ENCODE peak calls at places on chromosomes 11 and 22, in five cellular contexts. One of them, this sample, is unnamed.

GRCh38 chr22:48595511-48595905 is 1232.2 kb downstream of the BRD1 start:
- DNase-seq in HepG2: no peak
- DNase-seq in HCT116: no peak
- DNase-seq in K562: no peak
- DNase-seq in GM12878: no peak
- DNase-seq in this sample: no peak

GRCh38 chr22:27801197-27801615 is 350 bp downstream of the MN1 start:
- DNase-seq in HepG2: no peak
- DNase-seq in GM12878: no peak
- DNase-seq in HCT116: no peak
- DNase-seq in K562: no peak
- DNase-seq in this sample: no peak

GRCh38 chr11:123202723-123203122 is 7.7 kb upstream of the CLMP start:
- DNase-seq in K562: no peak
- DNase-seq in HepG2: no peak
- DNase-seq in GM12878: no peak
- DNase-seq in HCT116: no peak
- DNase-seq in this sample: peak; percentile 37

GRCh38 chr11:122731500-122731913 is 76.0 kb downstream of the UBASH3B start:
- DNase-seq in HCT116: no peak
- DNase-seq in GM12878: no peak
- DNase-seq in K562: no peak
- DNase-seq in HepG2: peak; percentile 61
- DNase-seq in this sample: no peak

GRCh38 chr11:128686745-128687177 is 7.1 kb upstream of the FLI1 start:
- DNase-seq in HCT116: no peak
- DNase-seq in HepG2: no peak
- DNase-seq in K562: no peak
- DNase-seq in GM12878: no peak
- DNase-seq in this sample: peak; percentile 71

GRCh38 chr11:70364198-70364597 is 34.1 kb upstream of the CTTN start:
- DNase-seq in GM12878: no peak
- DNase-seq in HCT116: no peak
- DNase-seq in HepG2: no peak
- DNase-seq in K562: no peak
- DNase-seq in this sample: no peak

GRCh38 chr11:9858218-9858617 is 194.3 kb downstream of the SWAP70 start:
- DNase-seq in HepG2: peak; percentile 23
- DNase-seq in HCT116: no peak
- DNase-seq in GM12878: no peak
- DNase-seq in K562: no peak
- DNase-seq in this sample: no peak

GRCh38 chr11:101555366-101555765 is 28.4 kb downstream of the TRPC6 start:
- DNase-seq in K562: no peak
- DNase-seq in HCT116: no peak
- DNase-seq in HepG2: no peak
- DNase-seq in GM12878: no peak
- DNase-seq in this sample: no peak

GRCh38 chr11:25949918-25950317 is 382.0 kb upstream of the ANO3 start:
- DNase-seq in HCT116: no peak
- DNase-seq in GM12878: no peak
- DNase-seq in K562: no peak
- DNase-seq in HepG2: no peak
- DNase-seq in this sample: no peak

GRCh38 chr11:120306519-120307242 is 18.4 kb upstream of the TLCD5 start:
- DNase-seq in HepG2: no peak
- DNase-seq in GM12878: no peak
- DNase-seq in HCT116: peak; percentile 70
- DNase-seq in K562: peak; percentile 61
- DNase-seq in this sample: no peak

GRCh38 chr22:19429950-19430889 is 1.3 kb downstream of the HIRA start:
- DNase-seq in K562: peak; percentile 88
- DNase-seq in HepG2: peak; percentile 75
- DNase-seq in GM12878: no peak
- DNase-seq in HCT116: no peak
- DNase-seq in this sample: no peak

GRCh38 chr22:19432092-19432844 is at the start of gene MRPL40:
- DNase-seq in HepG2: peak; percentile 86
- DNase-seq in GM12878: peak; percentile 76
- DNase-seq in HCT116: peak; percentile 85
- DNase-seq in K562: peak; percentile 100
- DNase-seq in this sample: no peak

GRCh38 chr22:19434829-19435580 is 2.7 kb downstream of the MRPL40 start:
- DNase-seq in GM12878: no peak
- DNase-seq in K562: no peak
- DNase-seq in HCT116: no peak
- DNase-seq in HepG2: no peak
- DNase-seq in this sample: no peak

GRCh38 chr22:19431641-19432091 is at the start of gene HIRA:
- DNase-seq in K562: peak; percentile 96
- DNase-seq in GM12878: no peak
- DNase-seq in HCT116: peak; percentile 53
- DNase-seq in HepG2: peak; percentile 60
- DNase-seq in this sample: peak; percentile 96

DNA sequence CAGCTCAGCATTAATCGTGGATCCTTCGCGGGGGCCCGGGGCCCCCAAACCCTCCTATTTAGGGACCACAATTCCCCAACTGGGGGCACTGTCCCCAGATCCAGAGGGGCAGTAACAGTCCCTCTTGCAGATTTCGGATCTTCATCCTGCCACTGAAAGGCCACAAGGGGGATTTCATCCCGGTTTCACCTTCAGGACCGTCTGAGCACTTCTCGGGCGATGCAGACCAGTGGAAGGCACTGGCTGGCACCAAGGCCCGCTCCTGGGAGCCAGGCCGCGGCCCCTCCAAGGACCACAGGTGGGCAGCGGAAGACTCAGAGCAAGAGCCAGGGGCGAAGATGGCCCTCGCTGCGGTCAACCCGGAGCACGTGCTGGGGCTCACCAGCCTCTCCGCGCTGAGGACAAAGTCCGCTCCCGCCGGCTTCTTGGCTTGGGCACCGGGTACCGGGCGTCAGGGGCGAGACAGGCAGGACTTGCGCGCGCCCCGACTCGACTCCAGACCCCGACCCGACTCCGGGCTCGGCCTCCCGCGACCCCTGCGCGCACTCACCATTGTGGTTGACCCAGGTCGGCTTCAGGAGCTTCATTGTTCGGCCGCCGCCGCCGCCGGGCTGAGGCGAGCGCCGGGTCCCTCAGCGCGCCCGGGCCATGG is 517 bp downstream of the HIRA start:
- DNase-seq in K562: peak; percentile 72
- DNase-seq in HepG2: peak; percentile 39
- DNase-seq in HCT116: no peak
- DNase-seq in GM12878: no peak
- DNase-seq in this sample: peak; percentile 67
- TF ChIP-seq ATF3 in K562: peak; percentile 72
- TF ChIP-seq ATF3 in HepG2: no peak
- TF ChIP-seq ATF3 in HCT116: no peak
- TF ChIP-seq ATF3 in GM12878: no peak
- TF ChIP-seq ATF3 in this sample: no peak

DNA sequence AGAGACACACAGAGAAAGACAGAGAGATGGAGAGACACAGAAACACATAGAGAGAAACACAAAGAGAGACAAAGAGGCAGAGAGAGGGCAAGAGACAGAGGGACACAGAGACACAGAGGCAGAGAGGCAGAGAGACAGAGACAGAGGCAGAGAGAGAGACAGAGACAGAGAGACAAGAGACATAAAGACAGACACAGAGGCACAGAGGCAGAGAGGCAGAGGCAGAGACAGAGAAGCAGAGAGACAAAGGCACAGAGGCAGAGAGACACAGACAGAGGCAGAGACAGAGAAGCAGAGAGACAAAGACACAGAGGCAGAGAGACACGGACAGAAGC is 6.3 kb downstream of the TNNI2 start:
- DNase-seq in K562: no peak
- DNase-seq in HepG2: no peak
- DNase-seq in HCT116: no peak
- DNase-seq in GM12878: no peak
- DNase-seq in this sample: no peak
- H3K27ac ChIP-seq in K562: peak overlapping the region; percentile 20
- H3K27ac ChIP-seq in HepG2: no peak overlapping the region
- H3K27ac ChIP-seq in HCT116: no peak overlapping the region
- H3K27ac ChIP-seq in GM12878: no peak overlapping the region
- H3K27ac ChIP-seq in this sample: no peak overlapping the region

GRCh38 chr11:61827573-61828378 is at the start of gene FADS2:
- DNase-seq in K562: no peak
- DNase-seq in HepG2: peak; percentile 55
- DNase-seq in GM12878: peak; percentile 81
- DNase-seq in HCT116: no peak
- DNase-seq in this sample: peak; percentile 91
- TF ChIP-seq POLR2A in K562: no peak
- TF ChIP-seq POLR2A in HepG2: peak; percentile 62
- TF ChIP-seq POLR2A in GM12878: peak; percentile 84
- TF ChIP-seq POLR2A in HCT116: no peak
- TF ChIP-seq POLR2A in this sample: peak; percentile 87

GRCh38 chr11:74000770-74001169 is 8.1 kb downstream of the UCP3 start:
- DNase-seq in K562: no peak
- DNase-seq in GM12878: no peak
- DNase-seq in HCT116: no peak
- DNase-seq in HepG2: no peak
- DNase-seq in this sample: no peak

GRCh38 chr11:74002832-74003231 is 6.1 kb downstream of the UCP3 start:
- DNase-seq in HCT116: no peak
- DNase-seq in K562: no peak
- DNase-seq in GM12878: no peak
- DNase-seq in HepG2: no peak
- DNase-seq in this sample: no peak

GRCh38 chr11:74000307-74000630 is 8.6 kb downstream of the UCP3 start:
- DNase-seq in HCT116: no peak
- DNase-seq in HepG2: no peak
- DNase-seq in GM12878: no peak
- DNase-seq in K562: peak; percentile 38
- DNase-seq in this sample: no peak

GRCh38 chr11:73999581-74000306 is 9.1 kb downstream of the UCP3 start:
- DNase-seq in HCT116: no peak
- DNase-seq in HepG2: no peak
- DNase-seq in GM12878: no peak
- DNase-seq in K562: no peak
- DNase-seq in this sample: no peak

GRCh38 chr11:74001822-74002286 is 7.0 kb downstream of the UCP3 start:
- DNase-seq in GM12878: no peak
- DNase-seq in K562: no peak
- DNase-seq in HCT116: no peak
- DNase-seq in HepG2: no peak
- DNase-seq in this sample: no peak
- TF ChIP-seq ATF3 in GM12878: no peak
- TF ChIP-seq ATF3 in K562: no peak
- TF ChIP-seq ATF3 in HCT116: no peak
- TF ChIP-seq ATF3 in HepG2: no peak
- TF ChIP-seq ATF3 in this sample: no peak